ENCODE peak calls at places on chromosome 17, in four cellular contexts. One of them, this sample, is unnamed.

GRCh38 chr17:76381633-76382304 is 2.6 kb upstream of the SPHK1 start:
- DNase-seq in endothelial cell of umbilical vein: no peak
- DNase-seq in vagina: no peak
- DNase-seq in spleen: no peak
- DNase-seq in this sample: no peak

GRCh38 chr17:30234954-30235353 is 543 bp downstream of the SLC6A4 start:
- DNase-seq in endothelial cell of umbilical vein: no peak
- DNase-seq in vagina: no peak
- DNase-seq in spleen: no peak
- DNase-seq in this sample: no peak

GRCh38 chr17:76492989-76493501 is 8.2 kb downstream of the RHBDF2 start:
- DNase-seq in endothelial cell of umbilical vein: peak; percentile 59
- DNase-seq in vagina: no peak
- DNase-seq in spleen: peak; percentile 95
- DNase-seq in this sample: peak; percentile 79

GRCh38 chr17:48893646-48894508 is 1.3 kb downstream of the ATP5MC1 start:
- DNase-seq in endothelial cell of umbilical vein: no peak
- DNase-seq in vagina: no peak
- DNase-seq in spleen: peak; percentile 46
- DNase-seq in this sample: no peak

GRCh38 chr17:76701471-76701967 is 9.2 kb downstream of the MXRA7 start:
- DNase-seq in endothelial cell of umbilical vein: no peak
- DNase-seq in vagina: no peak
- DNase-seq in spleen: no peak
- DNase-seq in this sample: no peak

GRCh38 chr17:79834575-79835469 is 4.4 kb downstream of the CBX4 start:
- DNase-seq in endothelial cell of umbilical vein: no peak
- DNase-seq in vagina: no peak
- DNase-seq in spleen: peak; percentile 82
- DNase-seq in this sample: no peak

GRCh38 chr17:81858170-81858966 is 2.0 kb downstream of the P4HB start:
- DNase-seq in endothelial cell of umbilical vein: no peak
- DNase-seq in vagina: no peak
- DNase-seq in spleen: no peak
- DNase-seq in this sample: no peak

GRCh38 chr17:63133489-63133888 is 167.5 kb downstream of the TANC2 start:
- DNase-seq in endothelial cell of umbilical vein: no peak
- DNase-seq in vagina: no peak
- DNase-seq in spleen: no peak
- DNase-seq in this sample: no peak

GRCh38 chr17:44828919-44829557 is 1.0 kb downstream of the GJC1 start:
- DNase-seq in endothelial cell of umbilical vein: peak; percentile 65
- DNase-seq in vagina: no peak
- DNase-seq in spleen: no peak
- DNase-seq in this sample: no peak

GRCh38 chr17:64146418-64147109 is 16.6 kb upstream of the ERN1 start:
- DNase-seq in endothelial cell of umbilical vein: peak; percentile 80
- DNase-seq in vagina: peak; percentile 94
- DNase-seq in spleen: peak; percentile 87
- DNase-seq in this sample: peak; percentile 60

GRCh38 chr17:75850928-75851692 is 4.0 kb downstream of the WBP2 start:
- DNase-seq in endothelial cell of umbilical vein: no peak
- DNase-seq in vagina: no peak
- DNase-seq in spleen: no peak
- DNase-seq in this sample: no peak

GRCh38 chr17:2125013-2125535 is 70.2 kb downstream of the HIC1 start:
- DNase-seq in endothelial cell of umbilical vein: no peak
- DNase-seq in vagina: no peak
- DNase-seq in spleen: no peak
- DNase-seq in this sample: no peak

GRCh38 chr17:57929392-57929791 is 25.8 kb downstream of the CUEDC1 start:
- DNase-seq in endothelial cell of umbilical vein: no peak
- DNase-seq in vagina: no peak
- DNase-seq in spleen: no peak
- DNase-seq in this sample: no peak

GRCh38 chr17:48542114-48542955 is 2.6 kb downstream of the HOXB2 start:
- DNase-seq in endothelial cell of umbilical vein: peak; percentile 66
- DNase-seq in vagina: no peak
- DNase-seq in spleen: no peak
- DNase-seq in this sample: no peak

DNA sequence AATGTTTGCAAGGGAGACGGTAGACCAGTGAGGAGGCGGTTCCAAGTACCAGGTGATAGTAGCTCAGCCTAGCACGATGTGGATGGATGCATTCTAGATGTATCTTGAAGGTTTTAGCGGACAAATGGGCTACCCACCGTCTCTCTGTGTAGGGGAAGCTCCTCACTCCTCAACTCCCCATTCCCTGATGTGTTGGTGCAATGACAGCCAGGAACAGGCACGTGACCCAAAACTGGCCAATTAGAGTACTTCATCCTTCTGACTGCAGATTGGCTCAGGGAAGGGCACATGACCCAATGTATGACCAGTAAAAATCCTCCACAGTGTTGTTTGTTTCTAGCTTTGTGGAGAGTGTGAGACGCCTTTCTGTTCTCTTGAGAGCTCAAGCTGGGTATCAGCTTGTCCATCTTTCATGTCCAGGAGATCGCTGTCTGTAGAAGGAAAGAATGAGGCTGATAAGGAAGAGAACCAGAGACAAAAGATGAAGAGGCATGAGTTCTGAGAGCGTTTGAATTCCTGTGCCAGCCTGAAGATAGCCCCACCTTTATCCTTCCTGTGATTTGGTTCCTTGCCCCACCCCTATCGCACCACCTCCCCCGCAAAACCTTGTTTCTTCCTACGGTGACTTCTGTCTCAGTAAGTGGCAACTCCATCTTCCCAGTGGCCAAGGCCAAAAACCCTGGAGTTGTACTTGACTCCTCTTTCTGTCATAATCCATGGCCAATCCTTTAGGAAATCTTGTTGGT is 2.3 kb upstream of the BORCS6 start:
- DNase-seq in endothelial cell of umbilical vein: peak; percentile 93
- DNase-seq in vagina: peak; percentile 96
- DNase-seq in spleen: no peak
- DNase-seq in this sample: peak; percentile 85
- TF ChIP-seq POLR2A in endothelial cell of umbilical vein: peak; percentile 83
- TF ChIP-seq POLR2A in vagina: no peak
- TF ChIP-seq POLR2A in spleen: no peak
- TF ChIP-seq POLR2A in this sample: peak; percentile 74

GRCh38 chr17:33854596-33854995 is 400.5 kb upstream of the CCL2 start:
- DNase-seq in endothelial cell of umbilical vein: no peak
- DNase-seq in vagina: no peak
- DNase-seq in spleen: no peak
- DNase-seq in this sample: no peak
- H3K27ac ChIP-seq in endothelial cell of umbilical vein: no peak overlapping the region
- H3K27ac ChIP-seq in vagina: no peak overlapping the region
- H3K27ac ChIP-seq in spleen: no peak overlapping the region
- H3K27ac ChIP-seq in this sample: no peak overlapping the region

GRCh38 chr17:15463363-15463762 is 4.1 kb downstream of the CDRT4 start:
- DNase-seq in endothelial cell of umbilical vein: peak; percentile 54
- DNase-seq in vagina: no peak
- DNase-seq in spleen: no peak
- DNase-seq in this sample: peak; percentile 19
- TF ChIP-seq POLR2AphosphoS5 in endothelial cell of umbilical vein: no peak
- TF ChIP-seq POLR2AphosphoS5 in vagina: no peak
- TF ChIP-seq POLR2AphosphoS5 in spleen: no peak
- TF ChIP-seq POLR2AphosphoS5 in this sample: peak; percentile 17

DNA sequence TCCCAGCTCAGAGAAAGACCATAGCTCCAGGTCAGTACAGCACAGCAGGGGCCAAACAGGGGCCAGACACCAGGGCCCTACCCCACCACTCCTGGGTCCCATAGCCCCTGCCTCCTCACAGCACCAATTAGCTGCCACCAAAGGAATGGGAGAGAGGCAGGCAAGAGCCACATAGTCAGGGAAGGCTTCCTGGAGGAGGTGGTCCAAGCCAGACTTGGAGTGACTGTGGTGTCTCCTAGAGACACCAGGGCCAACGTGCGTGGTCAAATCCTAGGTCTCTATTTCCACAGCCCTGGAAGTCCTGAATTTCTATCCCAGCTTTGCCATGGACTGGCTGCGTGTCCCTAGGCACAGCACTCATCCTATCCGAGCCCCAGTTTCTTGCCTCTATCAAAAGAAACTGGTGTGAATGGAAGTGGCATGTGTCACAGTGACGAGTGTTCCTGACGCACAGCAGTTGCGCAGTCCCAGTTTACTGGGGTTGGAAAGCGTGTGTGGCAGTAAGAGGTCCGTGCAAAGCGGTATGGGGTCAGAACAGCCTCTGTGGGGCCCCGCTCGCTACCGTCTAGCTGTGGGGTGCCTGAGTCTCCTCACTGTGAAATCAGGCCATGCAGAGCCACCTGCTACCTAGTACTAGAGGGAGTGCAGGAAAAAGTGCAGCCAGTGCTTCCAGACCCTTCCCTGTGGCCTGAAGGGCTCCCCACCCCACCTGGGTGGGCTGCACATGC is 23.5 kb downstream of the KCNJ12 start:
- DNase-seq in endothelial cell of umbilical vein: no peak
- DNase-seq in vagina: no peak
- DNase-seq in spleen: no peak
- DNase-seq in this sample: no peak
- TF ChIP-seq POLR2A in endothelial cell of umbilical vein: no peak
- TF ChIP-seq POLR2A in vagina: no peak
- TF ChIP-seq POLR2A in spleen: no peak
- TF ChIP-seq POLR2A in this sample: no peak

This sample was measured in transverse colon.